ENCODE peak calls at places on chromosomes 13 and 19, in six cellular contexts. I, E, W, U, R and V are unnamed samples.

GRCh38 chr19:4374451-4375163 is 25.7 kb downstream of the SH3GL1 start:
- DNase-seq in R (peak; percentile 78), U (peak; percentile 90), W (no peak), I (peak; percentile 75), E (peak; percentile 77), V (peak; percentile 86)

GRCh38 chr13:39448831-39449230 is 154.2 kb downstream of the LHFPL6 start:
- DNase-seq in E (no peak), W (no peak), R (no peak), I (no peak), U (no peak), V (no peak)

GRCh38 chr13:94886191-94886590 is 173.8 kb upstream of the SOX21 start:
- DNase-seq in U (peak; percentile 9), I (no peak), W (no peak), E (peak; percentile 66), R (no peak), V (peak; percentile 79)

GRCh38 chr19:45670670-45671453 is 2.8 kb downstream of the GIPR start:
- DNase-seq in R (peak; percentile 45), U (peak; percentile 71), W (peak; percentile 94), I (peak; percentile 69), E (no peak), V (peak; percentile 14)

GRCh38 chr13:40102854-40103253 is 447.4 kb downstream of the COG6 start:
- DNase-seq in I (no peak), E (peak; percentile 98), W (no peak), R (no peak), U (peak; percentile 82), V (peak; percentile 98)

GRCh38 chr19:47726467-47726866 is 13.2 kb downstream of the EHD2 start:
- DNase-seq in I (no peak), W (no peak), U (no peak), R (no peak), E (peak; percentile 79), V (peak; percentile 87)

GRCh38 chr19:41537789-41538188 is 38.2 kb upstream of the CEACAM21 start:
- DNase-seq in I (no peak), U (peak; percentile 41), R (no peak), W (no peak), E (no peak), V (no peak)

GRCh38 chr13:95411641-95412040 is 110.4 kb upstream of the ABCC4 start:
- DNase-seq in E (peak; percentile 22), W (no peak), R (no peak), U (no peak), I (no peak), V (peak; percentile 42)

GRCh38 chr13:100387416-100387815 is 201.2 kb downstream of the GGACT start:
- DNase-seq in W (no peak), R (no peak), E (no peak), I (no peak), U (no peak), V (no peak)

GRCh38 chr19:2803486-2804155 is 16.0 kb upstream of the ZNF554 start:
- DNase-seq in U (no peak), E (no peak), W (no peak), R (no peak), I (no peak), V (no peak)

GRCh38 chr19:46365561-46365960 is 18.7 kb downstream of the PPP5C start:
- DNase-seq in W (no peak), I (no peak), U (no peak), E (peak; percentile 49), R (no peak), V (no peak)

GRCh38 chr19:57552432-57552831 is 7.2 kb downstream of the ZNF550 start:
- DNase-seq in E (no peak), U (no peak), R (no peak), I (no peak), W (no peak), V (no peak)

GRCh38 chr13:67390462-67391093 is 160.4 kb upstream of the PCDH9 start:
- DNase-seq in W (no peak), I (no peak), U (no peak), R (no peak), E (peak; percentile 55), V (peak; percentile 77)

GRCh38 chr13:51584731-51585191 is 499 bp downstream of the WDFY2 start:
- DNase-seq in I (peak; percentile 82), W (peak; percentile 70), U (peak; percentile 48), E (peak; percentile 34), R (peak; percentile 49), V (peak; percentile 56)

GRCh38 chr19:47109541-47110375 is 3.8 kb downstream of the ZC3H4 start:
- DNase-seq in I (no peak), R (no peak), U (peak; percentile 14), W (no peak), E (peak; percentile 42), V (peak; percentile 65)

GRCh38 chr13:113951246-113951999 is 22.5 kb downstream of the C13orf46 start:
- DNase-seq in I (peak; percentile 88), E (no peak), U (peak; percentile 85), R (peak; percentile 88), W (peak; percentile 78), V (peak; percentile 42)

GRCh38 chr19:44093931-44094765 is at the start of gene ZNF224:
- DNase-seq in R (peak; percentile 90), I (peak; percentile 92), W (peak; percentile 95), U (peak; percentile 85), E (peak; percentile 83), V (peak; percentile 89)

GRCh38 chr13:110187501-110188161 is 119.3 kb downstream of the COL4A1 start:
- DNase-seq in E (peak; percentile 86), I (no peak), U (peak; percentile 79), W (no peak), R (peak; percentile 69), V (peak; percentile 88)

GRCh38 chr19:45607071-45608029 is 5.3 kb upstream of the GPR4 start:
- DNase-seq in W (peak; percentile 68), E (peak; percentile 23), R (peak; percentile 79), I (peak; percentile 73), U (peak; percentile 76), V (peak; percentile 44)

GRCh38 chr19:8138201-8138600 is 11.2 kb downstream of the FBN3 start:
- DNase-seq in W (no peak), E (no peak), U (no peak), R (no peak), I (no peak), V (no peak)

GRCh38 chr19:54449701-54450069 is 686 bp downstream of the LENG8 start:
- DNase-seq in I (no peak), R (no peak), U (no peak), E (no peak), W (no peak), V (peak; percentile 28)

GRCh38 chr13:46642254-46642653 is 89.3 kb downstream of the LRCH1 start:
- DNase-seq in E (no peak), U (no peak), I (no peak), R (no peak), W (no peak), V (no peak)

GRCh38 chr13:21987793-21988192 is 316.9 kb downstream of the FGF9 start:
- DNase-seq in I (no peak), W (no peak), R (no peak), E (no peak), U (no peak), V (no peak)

GRCh38 chr19:13865578-13866462 is 11.1 kb upstream of the NANOS3 start:
- DNase-seq in R (no peak), I (no peak), E (no peak), U (no peak), W (no peak), V (no peak)

GRCh38 chr19:13864223-13864512 is 12.8 kb upstream of the NANOS3 start:
- DNase-seq in W (no peak), U (no peak), R (no peak), E (no peak), I (no peak), V (no peak)

GRCh38 chr19:13865243-13865577 is 11.7 kb upstream of the NANOS3 start:
- DNase-seq in E (no peak), W (no peak), I (no peak), R (no peak), U (no peak), V (no peak)

GRCh38 chr19:13866463-13867046 is 10.4 kb upstream of the NANOS3 start:
- DNase-seq in U (no peak), R (no peak), I (no peak), E (no peak), W (no peak), V (no peak)

DNA sequence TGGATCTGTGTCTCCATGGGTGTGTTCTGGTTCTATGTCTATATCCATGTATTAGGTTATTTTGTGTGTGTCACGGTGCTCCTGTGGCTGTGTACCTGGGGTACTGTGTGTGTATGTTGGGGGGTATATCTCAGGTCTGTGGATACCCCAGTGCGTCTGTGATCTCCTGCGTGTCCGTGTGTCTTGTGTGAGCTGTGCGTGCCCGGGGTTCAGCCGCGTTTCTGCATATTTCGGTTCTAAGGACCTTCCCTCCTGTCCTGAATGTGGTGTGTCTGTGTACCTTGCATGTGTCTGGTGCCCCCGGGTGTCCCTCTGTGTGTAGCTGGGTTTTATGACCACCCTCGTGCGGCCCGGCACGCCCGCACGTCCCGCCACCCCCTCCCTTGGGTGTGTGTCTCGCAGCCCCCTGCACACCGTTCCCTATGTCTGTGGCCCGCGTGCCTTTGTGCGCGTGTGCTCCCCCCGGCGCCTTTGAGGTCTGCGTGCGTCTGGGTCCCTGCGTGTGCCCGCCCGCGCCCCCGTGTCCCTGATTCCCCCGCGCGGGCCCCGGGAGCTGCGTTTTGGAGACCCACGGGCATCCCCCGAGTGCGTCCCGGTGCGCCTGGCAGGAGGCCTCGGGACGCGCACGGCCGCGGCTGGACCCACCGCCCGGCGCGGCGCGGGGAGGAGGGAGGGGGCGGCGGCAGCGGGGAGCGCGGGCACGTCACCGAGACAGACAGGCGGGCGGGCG is 12.3 kb upstream of the NANOS3 start:
- DNase-seq in I (no peak), W (no peak), R (no peak), U (no peak), E (no peak), V (no peak)
- H3K27ac ChIP-seq in I (no peak overlapping the region), W (no peak overlapping the region), R (peak overlapping the region; percentile 58), U (no peak overlapping the region), E (no peak overlapping the region), V (no peak overlapping the region)

GRCh38 chr13:98570929-98571372 is 6.0 kb downstream of the STK24 start:
- DNase-seq in E (peak; percentile 34), I (no peak), U (peak; percentile 89), W (no peak), R (no peak), V (no peak)
- H3K4me1 ChIP-seq in E (peaks cover 41% of the 10 kb centered on the region), I (no peaks in the 10 kb centered on the region), U (peaks cover 50% of the 10 kb centered on the region), W (peaks cover 22% of the 10 kb centered on the region), R (peaks cover 89% of the 10 kb centered on the region), V (peaks cover 12% of the 10 kb centered on the region)

GRCh38 chr19:49889687-49890348 is 6.9 kb downstream of the IL4I1 start:
- DNase-seq in R (peak; percentile 74), W (peak; percentile 38), E (peak; percentile 44), U (no peak), I (peak; percentile 66), V (peak; percentile 67)
- H3K27ac ChIP-seq in R (no peak overlapping the region), W (no peak overlapping the region), E (no peak overlapping the region), U (no peak overlapping the region), I (no peak overlapping the region), V (no peak overlapping the region)

GRCh38 chr19:1066748-1067340 is at the start of gene ARHGAP45:
- DNase-seq in I (peak; percentile 71), R (no peak), E (no peak), W (no peak), U (peak; percentile 48), V (no peak)

GRCh38 chr19:1069009-1069779 is 2.2 kb downstream of the ARHGAP45 start:
- DNase-seq in W (peak; percentile 61), I (peak; percentile 69), R (peak; percentile 71), E (no peak), U (no peak), V (no peak)

GRCh38 chr19:1066251-1066747 is 668 bp upstream of the ARHGAP45 start:
- DNase-seq in W (no peak), U (peak; percentile 57), R (no peak), I (peak; percentile 33), E (no peak), V (no peak)

GRCh38 chr19:1067341-1068103 is 555 bp downstream of the ARHGAP45 start:
- DNase-seq in W (no peak), E (no peak), R (no peak), U (no peak), I (peak; percentile 31), V (no peak)

GRCh38 chr19:1068111-1069001 is 1.4 kb downstream of the ARHGAP45 start:
- DNase-seq in E (no peak), R (peak; percentile 52), U (no peak), W (no peak), I (peak; percentile 57), V (no peak)
- H3K4me1 ChIP-seq in E (peaks cover 3% of the 10 kb centered on the region), R (peaks cover 58% of the 10 kb centered on the region), U (peaks cover 18% of the 10 kb centered on the region), W (no peaks in the 10 kb centered on the region), I (no peaks in the 10 kb centered on the region), V (no peaks in the 10 kb centered on the region)